ENCODE peak calls at places on chromosomes 12 and 14, in seven cellular contexts. S is DMS153; C is HFF-Myc; T is germinal center; H is LoVo; Q is OCI-LY7; D is effector memory CD4-positive, alpha-beta T cell. J is an unnamed sample.

GRCh38 chr12:55728185-55728931 is 451 bp downstream of the CD63 start:
- DNase-seq in S (peak; percentile 54), C (no peak), T (peak; percentile 35), H (peak; percentile 49), Q (peak; percentile 59), D (no peak), J (peak; percentile 57)

GRCh38 chr14:22448905-22449611 is 140.0 kb downstream of the DAD1 start:
- DNase-seq in S (no peak), C (no peak), T (peak; percentile 9), H (no peak), Q (peak; percentile 73), D (no peak), J (no peak)

GRCh38 chr12:101963703-101964102 is 86.3 kb downstream of the DRAM1 start:
- DNase-seq in S (no peak), C (no peak), T (no peak), H (no peak), Q (no peak), D (no peak), J (no peak)

GRCh38 chr14:93720981-93721483 is 67.3 kb downstream of the PRIMA1 start:
- DNase-seq in S (no peak), C (no peak), T (no peak), H (no peak), Q (no peak), D (no peak), J (no peak)

GRCh38 chr12:3042394-3042793 is 34.8 kb upstream of the TSPAN9 start:
- DNase-seq in S (peak; percentile 72), C (no peak), T (peak; percentile 88), H (no peak), Q (peak; percentile 87), D (no peak), J (no peak)

GRCh38 chr14:64698899-64699298 is 5.3 kb upstream of the PLEKHG3 start:
- DNase-seq in S (peak; percentile 22), C (no peak), T (no peak), H (peak; percentile 89), Q (no peak), D (no peak), J (peak; percentile 92)

GRCh38 chr12:54051081-54051912 is 2.3 kb upstream of the HOXC4 start:
- DNase-seq in S (no peak), C (no peak), T (no peak), H (no peak), Q (no peak), D (no peak), J (no peak)

GRCh38 chr12:107243316-107243715 is 150.0 kb upstream of the CRY1 start:
- DNase-seq in S (no peak), C (no peak), T (no peak), H (no peak), Q (no peak), D (no peak), J (no peak)

GRCh38 chr14:68819260-68819691 is 26.4 kb upstream of the ZFP36L1 start:
- DNase-seq in S (no peak), C (no peak), T (no peak), H (peak; percentile 89), Q (no peak), D (no peak), J (no peak)

GRCh38 chr14:21631084-21631483 is 3.7 kb downstream of the OR10G2 start:
- DNase-seq in S (peak; percentile 18), C (no peak), T (no peak), H (no peak), Q (no peak), D (no peak), J (no peak)

GRCh38 chr14:54083549-54084239 is 127.1 kb upstream of the BMP4 start:
- DNase-seq in S (no peak), C (no peak), T (no peak), H (no peak), Q (no peak), D (no peak), J (no peak)

GRCh38 chr12:51911788-51912711 is 4.7 kb downstream of the ACVRL1 start:
- DNase-seq in S (peak; percentile 28), C (no peak), T (no peak), H (no peak), Q (no peak), D (no peak), J (peak; percentile 61)

GRCh38 chr14:102652194-102652593 is 59.7 kb downstream of the RCOR1 start:
- DNase-seq in S (no peak), C (no peak), T (no peak), H (no peak), Q (no peak), D (no peak), J (no peak)

GRCh38 chr12:66717049-66717448 is 38.2 kb upstream of the GRIP1 start:
- DNase-seq in S (no peak), C (no peak), T (no peak), H (no peak), Q (no peak), D (no peak), J (no peak)

GRCh38 chr12:127635838-127636237 is 631.1 kb upstream of the TMEM132C start:
- DNase-seq in S (no peak), C (no peak), T (no peak), H (no peak), Q (no peak), D (no peak), J (no peak)

GRCh38 chr12:67042697-67043131 is 226.4 kb upstream of the CAND1 start:
- DNase-seq in S (peak; percentile 96), C (no peak), T (no peak), H (peak; percentile 19), Q (no peak), D (no peak), J (no peak)

GRCh38 chr12:4251228-4251891 is 22.2 kb upstream of the CCND2 start:
- DNase-seq in S (no peak), C (no peak), T (no peak), H (no peak), Q (no peak), D (no peak), J (no peak)

GRCh38 chr12:13222076-13222475 is 25.6 kb downstream of the EMP1 start:
- DNase-seq in S (no peak), C (no peak), T (no peak), H (peak; percentile 94), Q (no peak), D (no peak), J (no peak)

GRCh38 chr14:64117671-64118402 is 176.3 kb downstream of the ESR2 start:
- DNase-seq in S (no peak), C (no peak), T (no peak), H (no peak), Q (no peak), D (no peak), J (no peak)

GRCh38 chr12:123141615-123142517 is 9.0 kb downstream of the PITPNM2 start:
- DNase-seq in S (no peak), C (peak; percentile 38), T (no peak), H (peak; percentile 35), Q (no peak), D (no peak), J (peak; percentile 5)

GRCh38 chr12:121009744-121010143 is 6.5 kb downstream of the C12orf43 start:
- DNase-seq in S (no peak), C (no peak), T (no peak), H (peak; percentile 41), Q (peak; percentile 31), D (no peak), J (peak; percentile 34)

GRCh38 chr12:67592228-67593011 is 56.1 kb upstream of the DYRK2 start:
- DNase-seq in S (peak; percentile 68), C (peak; percentile 25), T (no peak), H (peak; percentile 57), Q (no peak), D (no peak), J (peak; percentile 6)

GRCh38 chr12:27180862-27181261 is 63.2 kb upstream of the STK38L start:
- DNase-seq in S (no peak), C (no peak), T (no peak), H (no peak), Q (no peak), D (no peak), J (no peak)

GRCh38 chr12:131147894-131148293 is 194.2 kb downstream of the ADGRD1 start:
- DNase-seq in S (no peak), C (no peak), T (no peak), H (no peak), Q (no peak), D (no peak), J (peak; percentile 48)

GRCh38 chr12:128298091-128298490 is 31.1 kb downstream of the TMEM132C start:
- DNase-seq in S (no peak), C (no peak), T (no peak), H (no peak), Q (no peak), D (no peak), J (no peak)

GRCh38 chr14:38127784-38128183 is 79.9 kb upstream of the SSTR1 start:
- DNase-seq in S (no peak), C (no peak), T (no peak), H (no peak), Q (peak; percentile 72), D (no peak), J (no peak)

GRCh38 chr12:25322918-25323773 is 72.4 kb upstream of the KRAS start:
- DNase-seq in S (peak; percentile 32), C (peak; percentile 10), T (no peak), H (peak; percentile 47), Q (no peak), D (no peak), J (peak; percentile 18)

GRCh38 chr12:79690606-79691298 is at the start of gene PAWR:
- DNase-seq in S (peak; percentile 81), C (no peak), T (peak; percentile 84), H (peak; percentile 94), Q (peak; percentile 87), D (no peak), J (peak; percentile 68)

GRCh38 chr14:21455592-21455911 is 371 bp downstream of the CHD8 start:
- DNase-seq in S (no peak), C (no peak), T (no peak), H (peak; percentile 16), Q (no peak), D (no peak), J (no peak)

GRCh38 chr12:12719496-12719895 is 2.3 kb downstream of the CDKN1B start:
- DNase-seq in S (no peak), C (no peak), T (peak; percentile 46), H (peak; percentile 32), Q (peak; percentile 53), D (no peak), J (peak; percentile 74)

GRCh38 chr12:99946131-99946530 is 38.6 kb downstream of the ANKS1B start:
- DNase-seq in S (no peak), C (no peak), T (no peak), H (no peak), Q (no peak), D (no peak), J (no peak)

GRCh38 chr14:76771432-76771980 is 10.2 kb downstream of the VASH1 start:
- DNase-seq in S (no peak), C (no peak), T (no peak), H (no peak), Q (no peak), D (no peak), J (no peak)

GRCh38 chr12:113980537-113981337 is 14.6 kb upstream of the RBM19 start:
- DNase-seq in S (peak; percentile 75), C (peak; percentile 54), T (peak; percentile 35), H (peak; percentile 68), Q (peak; percentile 66), D (no peak), J (peak; percentile 49)

GRCh38 chr12:123744836-123745235 is 17.3 kb upstream of the DNAH10 start:
- DNase-seq in S (no peak), C (no peak), T (no peak), H (no peak), Q (no peak), D (no peak), J (no peak)